ENCODE peak calls at places on chromosome X, in ten cellular contexts. C is SW480, X is NCI-H1092, G is COR-L47, T is HT-29, O is left ventricle myocardium inferior, I is mesenchymal stem cell, N is astrocyte of the hippocampus, P is KG1, F is Calu3. Q is an unnamed sample.

GRCh38 chrX:149848855-149849254 is 32.1 kb upstream of the MAGEA8 start:
- DNase-seq in C (no peak), X (no peak), G (no peak), T (no peak), O (no peak), I (no peak), N (no peak), P (no peak), F (no peak), Q (no peak)

GRCh38 chrX:136636121-136636520 is 11.8 kb upstream of the CD40LG start:
- DNase-seq in C (no peak), X (no peak), G (no peak), T (no peak), O (no peak), I (no peak), N (no peak), P (no peak), F (peak), Q (no peak)

GRCh38 chrX:153456161-153456560 is 10.3 kb upstream of the TREX2 start:
- DNase-seq in C (no peak), X (peak), G (no peak), T (no peak), O (peak), I (no peak), N (peak), P (no peak), F (no peak), Q (no peak)

GRCh38 chrX:15146515-15146914 is 123.4 kb downstream of the ASB9 start:
- DNase-seq in C (peak), X (no peak), G (no peak), T (peak), O (no peak), I (peak), N (no peak), P (peak), F (peak), Q (no peak)

GRCh38 chrX:1466232-1466661 is 13.5 kb upstream of the ASMTL start:
- DNase-seq in C (no peak), X (no peak), G (no peak), T (no peak), O (no peak), I (no peak), N (no peak), P (no peak), F (no peak), Q (no peak)

GRCh38 chrX:69150294-69150960 is 14.8 kb downstream of the PJA1 start:
- DNase-seq in C (peak), X (no peak), G (no peak), T (no peak), O (no peak), I (no peak), N (peak), P (no peak), F (peak), Q (no peak)

GRCh38 chrX:65035451-65035779 is 59.2 kb upstream of the ZC4H2 start:
- DNase-seq in C (no peak), X (no peak), G (no peak), T (no peak), O (peak), I (no peak), N (peak), P (peak), F (no peak), Q (no peak)

GRCh38 chrX:41352329-41352801 is 18.4 kb downstream of the DDX3X start:
- DNase-seq in C (peak), X (no peak), G (no peak), T (peak), O (no peak), I (peak), N (no peak), P (no peak), F (no peak), Q (no peak)

GRCh38 chrX:47885501-47885900 is 48.8 kb downstream of the ZNF81 start:
- DNase-seq in C (no peak), X (no peak), G (no peak), T (no peak), O (no peak), I (no peak), N (no peak), P (no peak), F (no peak), Q (no peak)

GRCh38 chrX:75786290-75786689 is 1.2 kb upstream of the MAGEE2 start:
- DNase-seq in C (no peak), X (no peak), G (no peak), T (no peak), O (no peak), I (no peak), N (no peak), P (no peak), F (no peak), Q (no peak)

GRCh38 chrX:51332188-51332942 is at the start of gene NUDT10:
- DNase-seq in C (no peak), X (peak), G (no peak), T (no peak), O (peak), I (peak), N (peak), P (no peak), F (no peak), Q (no peak)

GRCh38 chrX:117969337-117969736 is 147.3 kb downstream of the KLHL13 start:
- DNase-seq in C (no peak), X (no peak), G (peak), T (peak), O (no peak), I (no peak), N (no peak), P (no peak), F (no peak), Q (no peak)

GRCh38 chrX:30643313-30643821 is 9.9 kb upstream of the GK start:
- DNase-seq in C (no peak), X (no peak), G (no peak), T (no peak), O (no peak), I (peak), N (no peak), P (no peak), F (no peak), Q (no peak)

GRCh38 chrX:18661273-18661672 is 10.6 kb downstream of the RS1 start:
- DNase-seq in C (no peak), X (no peak), G (no peak), T (no peak), O (no peak), I (no peak), N (no peak), P (no peak), F (no peak), Q (no peak)

GRCh38 chrX:96407043-96407442 is 277.6 kb upstream of the DIAPH2 start:
- DNase-seq in C (no peak), X (no peak), G (no peak), T (peak), O (peak), I (peak), N (peak), P (no peak), F (peak), Q (no peak)

GRCh38 chrX:126658447-126658846 is 105.8 kb upstream of the DCAF12L1 start:
- DNase-seq in C (no peak), X (no peak), G (no peak), T (no peak), O (no peak), I (no peak), N (peak), P (no peak), F (no peak), Q (no peak)

GRCh38 chrX:133838761-133839676 is 146.4 kb downstream of the GPC3 start:
- DNase-seq in C (peak), X (no peak), G (no peak), T (peak), O (no peak), I (peak), N (peak), P (no peak), F (peak), Q (no peak)

GRCh38 chrX:118682258-118683014 is 45.0 kb upstream of the IL13RA1 start:
- DNase-seq in C (no peak), X (no peak), G (no peak), T (peak), O (no peak), I (no peak), N (no peak), P (no peak), F (no peak), Q (peak)

GRCh38 chrX:97628326-97628725 is 744.6 kb downstream of the RPA4 start:
- DNase-seq in C (no peak), X (no peak), G (no peak), T (no peak), O (no peak), I (no peak), N (no peak), P (no peak), F (no peak), Q (no peak)

GRCh38 chrX:115183980-115184379 is 5.2 kb upstream of the RBMXL3 start:
- DNase-seq in C (no peak), X (no peak), G (no peak), T (no peak), O (no peak), I (peak), N (no peak), P (no peak), F (no peak), Q (no peak)

GRCh38 chrX:21934414-21934813 is 6.1 kb upstream of the SMS start:
- DNase-seq in C (no peak), X (no peak), G (no peak), T (no peak), O (no peak), I (no peak), N (no peak), P (no peak), F (no peak), Q (no peak)

GRCh38 chrX:153818571-153819397 is 11.6 kb downstream of the PDZD4 start:
- DNase-seq in C (peak), X (peak), G (peak), T (no peak), O (peak), I (peak), N (peak), P (no peak), F (peak), Q (peak)

GRCh38 chrX:118254611-118255010 is 91.3 kb upstream of the WDR44 start:
- DNase-seq in C (peak), X (peak), G (no peak), T (peak), O (no peak), I (peak), N (peak), P (peak), F (peak), Q (peak)

GRCh38 chrX:112512509-112512908 is 167.2 kb downstream of the LHFPL1 start:
- DNase-seq in C (no peak), X (no peak), G (no peak), T (peak), O (no peak), I (no peak), N (no peak), P (no peak), F (no peak), Q (no peak)

GRCh38 chrX:152865232-152865920 is 32.5 kb upstream of the ZNF185 start:
- DNase-seq in C (no peak), X (no peak), G (no peak), T (no peak), O (no peak), I (no peak), N (peak), P (no peak), F (no peak), Q (no peak)

GRCh38 chrX:69128573-69128972 is 36.7 kb downstream of the PJA1 start:
- DNase-seq in C (no peak), X (no peak), G (no peak), T (no peak), O (no peak), I (peak), N (peak), P (no peak), F (no peak), Q (no peak)

GRCh38 chrX:71936632-71937031 is 26.0 kb downstream of the NHSL2 start:
- DNase-seq in C (no peak), X (no peak), G (no peak), T (no peak), O (no peak), I (no peak), N (no peak), P (no peak), F (no peak), Q (no peak)

GRCh38 chrX:135977611-135978010 is 3.8 kb upstream of the MMGT1 start:
- DNase-seq in C (peak), X (no peak), G (no peak), T (peak), O (no peak), I (peak), N (no peak), P (no peak), F (no peak), Q (no peak)

GRCh38 chrX:118724775-118725174 is 2.6 kb upstream of the IL13RA1 start:
- DNase-seq in C (no peak), X (no peak), G (no peak), T (peak), O (no peak), I (peak), N (no peak), P (no peak), F (no peak), Q (no peak)